ENCODE peak calls at places on chromosomes 4 and X, in six cellular contexts. J is T-helper 2 cell treated with Interferon-gamma antibody and Interleukin-4, amounts not matched to agents 5 μg/mL and 100 μg/mL, for 36 hours; X is neuronal stem cell; C is OCI-LY7; P is left ventricle myocardium inferior; D is stimulated activated CD4-positive, alpha-beta T cell treated with anti-CD3 and anti-CD28 coated beads, Interleukin-2, amount 100 ng/mL, for 48 hours. U is an unnamed sample.

GRCh38 chr4:169116270-169116901 is 106.3 kb upstream of the CBR4 start:
- DNase-seq in J (no peak), X (no peak), C (no peak), P (no peak), D (no peak), U (no peak)

GRCh38 chr4:476501-476900 is 22.5 kb downstream of the ZNF721 start:
- DNase-seq in J (no peak), X (no peak), C (no peak), P (no peak), D (no peak), U (no peak)

GRCh38 chr4:169070071-169070894 is 60.2 kb upstream of the CBR4 start:
- DNase-seq in J (no peak), X (peak; percentile 23), C (no peak), P (peak; percentile 29), D (no peak), U (peak; percentile 97)

GRCh38 chr4:86948276-86948675 is 13.5 kb downstream of the AFF1 start:
- DNase-seq in J (no peak), X (no peak), C (no peak), P (no peak), D (no peak), U (no peak)

GRCh38 chr4:8167815-8168214 is 9.2 kb upstream of the ABLIM2 start:
- DNase-seq in J (no peak), X (no peak), C (no peak), P (no peak), D (no peak), U (no peak)

GRCh38 chr4:155430895-155431467 is 54.2 kb upstream of the MAP9 start:
- DNase-seq in J (no peak), X (no peak), C (no peak), P (no peak), D (no peak), U (no peak)

GRCh38 chrX:15206306-15206705 is 63.6 kb downstream of the ASB9 start:
- DNase-seq in J (no peak), X (no peak), C (no peak), P (no peak), D (no peak), U (peak; percentile 77)

GRCh38 chr4:99712099-99712498 is 54.5 kb upstream of the C4orf54 start:
- DNase-seq in J (no peak), X (no peak), C (no peak), P (no peak), D (no peak), U (no peak)

GRCh38 chrX:75155454-75155829 is 641 bp downstream of the ABCB7 start:
- DNase-seq in J (peak; percentile 4), X (no peak), C (peak; percentile 5), P (no peak), D (no peak), U (no peak)

GRCh38 chr4:38164346-38164745 is 204.1 kb downstream of the PTTG2 start:
- DNase-seq in J (no peak), X (no peak), C (no peak), P (no peak), D (no peak), U (no peak)

GRCh38 chr4:41369680-41370079 is 113.0 kb downstream of the UCHL1 start:
- DNase-seq in J (no peak), X (no peak), C (no peak), P (peak; percentile 51), D (no peak), U (no peak)

GRCh38 chr4:98558366-98558765 is 100.0 kb downstream of the TSPAN5 start:
- DNase-seq in J (no peak), X (no peak), C (no peak), P (no peak), D (no peak), U (no peak)

GRCh38 chr4:166165829-166166420 is 292.9 kb downstream of the TLL1 start:
- DNase-seq in J (no peak), X (peak; percentile 74), C (peak; percentile 68), P (no peak), D (no peak), U (peak; percentile 69)

GRCh38 chr4:100067255-100067654 is 117.2 kb upstream of the H2AZ1 start:
- DNase-seq in J (no peak), X (no peak), C (no peak), P (no peak), D (no peak), U (no peak)

GRCh38 chrX:19121898-19122640 is at the start of gene ADGRG2:
- DNase-seq in J (no peak), X (peak; percentile 31), C (no peak), P (peak; percentile 30), D (no peak), U (no peak)

GRCh38 chrX:44568196-44568595 is 25.5 kb upstream of the FUNDC1 start:
- DNase-seq in J (no peak), X (no peak), C (no peak), P (no peak), D (no peak), U (no peak)

GRCh38 chrX:130110379-130111219 is at the start of gene ELF4:
- DNase-seq in J (peak; percentile 51), X (no peak), C (peak; percentile 64), P (peak; percentile 49), D (no peak), U (peak; percentile 35)

GRCh38 chr4:5738061-5738460 is 27.1 kb downstream of the EVC start:
- DNase-seq in J (no peak), X (no peak), C (no peak), P (no peak), D (no peak), U (no peak)

GRCh38 chr4:83010111-83010521 is 507 bp downstream of the LIN54 start:
- DNase-seq in J (no peak), X (no peak), C (peak; percentile 59), P (no peak), D (no peak), U (no peak)

GRCh38 chrX:50905334-50905733 is 5.2 kb upstream of the BMP15 start:
- DNase-seq in J (no peak), X (no peak), C (peak; percentile 12), P (no peak), D (no peak), U (no peak)

GRCh38 chr4:118265312-118266144 is 87.3 kb downstream of the PRSS12 start:
- DNase-seq in J (no peak), X (no peak), C (no peak), P (no peak), D (no peak), U (no peak)

GRCh38 chr4:172042714-172043114 is 229.5 kb downstream of the GALNTL6 start:
- DNase-seq in J (no peak), X (no peak), C (no peak), P (no peak), D (no peak), U (peak; percentile 77)

GRCh38 chr4:39054497-39054896 is 7.5 kb upstream of the KLHL5 start:
- DNase-seq in J (no peak), X (peak; percentile 9), C (no peak), P (no peak), D (no peak), U (no peak)

GRCh38 chr4:110289601-110290100 is 91.2 kb upstream of the ELOVL6 start:
- DNase-seq in J (no peak), X (no peak), C (no peak), P (no peak), D (no peak), U (no peak)

GRCh38 chrX:132401935-132402334 is 86.9 kb downstream of the MBNL3 start:
- DNase-seq in J (no peak), X (no peak), C (no peak), P (no peak), D (no peak), U (no peak)

GRCh38 chr4:123621072-123621705 is 224.6 kb downstream of the SPRY1 start:
- DNase-seq in J (no peak), X (no peak), C (no peak), P (no peak), D (no peak), U (no peak)

GRCh38 chr4:89549907-89550306 is 242.3 kb upstream of the GPRIN3 start:
- DNase-seq in J (no peak), X (no peak), C (no peak), P (no peak), D (no peak), U (no peak)

GRCh38 chr4:48331577-48332340 is 9.6 kb upstream of the SLAIN2 start:
- DNase-seq in J (no peak), X (no peak), C (no peak), P (no peak), D (no peak), U (no peak)

GRCh38 chrX:141220342-141221008 is 21.8 kb downstream of the SPANXC start:
- DNase-seq in J (no peak), X (no peak), C (no peak), P (no peak), D (no peak), U (no peak)

U was measured in DMS153.